ENCODE peak calls at places on chromosome 19, in eight cellular contexts. S is pancreas, L is left ventricle myocardium inferior, G is GM12878, Z is right lobe of liver, R is tibial nerve, Y is thoracic aorta, E is A549. O is an unnamed sample.

GRCh38 chr19:52170304-52170703 is 1.1 kb downstream of the ZNF836 start:
- DNase-seq in L (no peak), E (no peak), R (no peak), S (no peak), Z (no peak), G (no peak), Y (no peak), O (no peak)

GRCh38 chr19:39166571-39167391 is 30.0 kb upstream of the NCCRP1 start:
- DNase-seq in Z (peak), L (peak), G (no peak), S (peak), Y (no peak), E (no peak), R (peak), O (no peak)

GRCh38 chr19:56725829-56726424 is 54.4 kb upstream of the ZNF835 start:
- DNase-seq in Z (no peak), Y (no peak), L (no peak), S (no peak), E (no peak), G (no peak), R (no peak), O (no peak)

GRCh38 chr19:15251749-15252397 is 19.6 kb upstream of the EPHX3 start:
- DNase-seq in L (peak), E (peak), Y (peak), S (peak), G (no peak), R (peak), Z (no peak), O (peak)

GRCh38 chr19:33819875-33820781 is 23.5 kb downstream of the KCTD15 start:
- DNase-seq in Y (no peak), S (peak), L (peak), R (peak), E (peak), G (no peak), Z (peak), O (no peak)

GRCh38 chr19:55902080-55902751 is 29.9 kb downstream of the NLRP13 start:
- DNase-seq in E (no peak), R (no peak), G (no peak), Z (no peak), L (no peak), S (no peak), Y (no peak), O (no peak)

GRCh38 chr19:50537306-50537685 is 23.6 kb upstream of the ASPDH start:
- DNase-seq in E (no peak), R (no peak), Y (no peak), G (no peak), L (no peak), S (no peak), Z (no peak), O (no peak)

GRCh38 chr19:31533114-31533513 is 183.9 kb upstream of the TSHZ3 start:
- DNase-seq in Z (no peak), G (no peak), R (no peak), E (no peak), Y (no peak), L (no peak), S (no peak), O (no peak)

GRCh38 chr19:2227415-2228156 is 8.5 kb downstream of the PLEKHJ1 start:
- DNase-seq in L (no peak), R (no peak), E (no peak), S (no peak), Y (no peak), Z (no peak), G (no peak), O (no peak)

GRCh38 chr19:49489601-49490167 is 2.3 kb downstream of the RPL13A start:
- DNase-seq in E (no peak), S (no peak), R (no peak), L (no peak), Z (no peak), Y (no peak), G (no peak), O (no peak)

GRCh38 chr19:51891193-51891747 is 3.5 kb upstream of the ZNF577 start:
- DNase-seq in E (no peak), Z (no peak), L (no peak), R (no peak), Y (no peak), G (no peak), S (no peak), O (no peak)

GRCh38 chr19:13841339-13842293 is 35.3 kb upstream of the NANOS3 start:
- DNase-seq in S (peak), G (no peak), Z (peak), E (no peak), L (no peak), R (peak), Y (no peak), O (no peak)

GRCh38 chr19:9981406-9982260 is 28.7 kb downstream of the COL5A3 start:
- DNase-seq in E (no peak), L (no peak), Y (no peak), R (no peak), Z (no peak), G (no peak), S (no peak), O (no peak)

GRCh38 chr19:29519931-29520330 is 5.9 kb upstream of the VSTM2B start:
- DNase-seq in S (no peak), G (no peak), E (no peak), Z (peak), L (no peak), Y (no peak), R (no peak), O (no peak)

GRCh38 chr19:50922316-50922853 is 11.2 kb upstream of the KLK4 start:
- DNase-seq in G (peak), S (peak), L (peak), Z (peak), Y (no peak), R (peak), E (peak), O (peak)

GRCh38 chr19:33667141-33667540 is 45.4 kb downstream of the CHST8 start:
- DNase-seq in Z (no peak), R (no peak), S (no peak), G (no peak), L (no peak), E (no peak), Y (no peak), O (no peak)

GRCh38 chr19:14073232-14073924 is 792 bp downstream of the MISP3 start:
- DNase-seq in E (no peak), L (peak), Y (no peak), R (peak), S (peak), G (no peak), Z (peak), O (no peak)

GRCh38 chr19:30148039-30148438 is 206.0 kb downstream of the URI1 start:
- DNase-seq in R (no peak), G (no peak), Y (no peak), S (no peak), L (no peak), E (peak), Z (no peak), O (no peak)

GRCh38 chr19:2532252-2533071 is 56.5 kb downstream of the GADD45B start:
- DNase-seq in E (no peak), Y (no peak), L (no peak), G (no peak), R (no peak), Z (no peak), S (no peak), O (no peak)

GRCh38 chr19:37243206-37243632 is 25.2 kb downstream of the ZNF383 start:
- DNase-seq in Y (no peak), R (no peak), Z (no peak), G (no peak), L (no peak), E (no peak), S (no peak), O (no peak)

GRCh38 chr19:42250666-42251531 is 4.0 kb downstream of the ERF start:
- DNase-seq in L (peak), G (no peak), R (no peak), S (peak), E (no peak), Z (no peak), Y (no peak), O (no peak)

GRCh38 chr19:6414033-6414643 is 10.5 kb downstream of the KHSRP start:
- DNase-seq in G (no peak), L (no peak), Z (no peak), E (no peak), Y (no peak), R (no peak), S (no peak), O (no peak)

GRCh38 chr19:35352177-35352447 is 4.4 kb downstream of the FFAR1 start:
- DNase-seq in E (no peak), R (no peak), Z (no peak), S (peak), Y (no peak), G (no peak), L (no peak), O (no peak)

GRCh38 chr19:16224266-16225045 is 26.7 kb downstream of the AP1M1 start:
- DNase-seq in G (no peak), S (no peak), Y (no peak), Z (no peak), L (no peak), E (no peak), R (no peak), O (no peak)

GRCh38 chr19:16931306-16931705 is 42.5 kb downstream of the F2RL3 start:
- DNase-seq in Z (no peak), E (no peak), Y (no peak), R (no peak), S (no peak), L (no peak), G (no peak), O (no peak)

GRCh38 chr19:38455031-38455430 is 21.5 kb downstream of the RYR1 start:
- DNase-seq in Y (no peak), E (no peak), L (no peak), S (no peak), Z (no peak), G (no peak), R (no peak), O (no peak)

GRCh38 chr19:2016041-2016807 is 710 bp upstream of the BTBD2 start:
- DNase-seq in G (peak), Y (peak), Z (peak), R (peak), S (peak), L (peak), E (peak), O (peak)

GRCh38 chr19:43524922-43525835 is 1.8 kb downstream of the ETHE1 start:
- DNase-seq in L (peak), S (no peak), E (peak), Y (peak), G (peak), Z (peak), R (peak), O (no peak)

GRCh38 chr19:43522929-43523328 is 4.1 kb downstream of the ETHE1 start:
- DNase-seq in S (no peak), E (no peak), G (no peak), Z (no peak), R (no peak), L (no peak), Y (no peak), O (no peak)

GRCh38 chr19:43527860-43528622 is 1.0 kb upstream of the ETHE1 start:
- DNase-seq in S (no peak), Z (no peak), R (peak), L (no peak), Y (peak), G (no peak), E (no peak), O (no peak)

GRCh38 chr19:43525836-43526771 is 897 bp downstream of the ETHE1 start:
- DNase-seq in Y (no peak), E (no peak), L (peak), Z (no peak), G (no peak), S (no peak), R (no peak), O (no peak)

GRCh38 chr19:43526884-43527859 is at the start of gene ETHE1:
- DNase-seq in L (peak), G (no peak), Z (peak), S (peak), E (peak), R (peak), Y (peak), O (no peak)
- TF ChIP-seq CTCF in L (peak), G (no peak), Z (no peak), S (no peak), E (no peak), R (no peak), Y (no peak), O (no peak)

GRCh38 chr19:27674701-27675100 is 1538.2 kb downstream of the UQCRFS1 start:
- DNase-seq in G (no peak), R (no peak), E (no peak), S (no peak), Y (no peak), Z (no peak), L (no peak), O (no peak)

GRCh38 chr19:27675771-27676170 is 1537.2 kb downstream of the UQCRFS1 start:
- DNase-seq in E (no peak), Y (no peak), G (no peak), R (no peak), L (no peak), Z (no peak), S (no peak), O (no peak)

GRCh38 chr19:27679399-27679798 is 1533.6 kb downstream of the UQCRFS1 start:
- DNase-seq in S (no peak), Y (no peak), E (no peak), R (no peak), Z (no peak), G (no peak), L (no peak), O (no peak)

GRCh38 chr19:27676334-27676733 is 1536.6 kb downstream of the UQCRFS1 start:
- DNase-seq in Y (no peak), Z (no peak), S (no peak), G (no peak), L (no peak), E (no peak), R (no peak), O (no peak)

DNA sequence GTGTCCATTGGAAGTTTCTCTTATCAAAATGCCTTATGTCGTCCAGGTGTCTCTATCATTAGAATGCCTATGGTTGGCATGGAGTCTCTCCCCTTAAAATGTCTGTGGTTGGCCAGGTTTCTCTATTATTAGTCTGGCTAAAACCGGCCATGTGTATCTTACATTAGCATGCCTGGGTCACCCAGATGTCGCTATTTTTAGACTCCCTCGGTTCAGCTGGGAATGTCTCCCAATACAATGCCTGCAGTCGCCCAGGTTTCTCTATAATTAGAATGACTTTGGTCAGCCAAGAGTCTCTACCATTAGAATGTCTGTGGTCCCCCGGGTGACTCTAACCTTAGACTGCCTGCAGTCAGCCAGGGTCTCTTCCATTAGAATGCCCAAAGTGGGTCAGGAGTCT is 1536.1 kb downstream of the UQCRFS1 start:
- DNase-seq in E (no peak), L (no peak), S (no peak), Z (no peak), R (no peak), Y (no peak), G (no peak), O (no peak)
- H3K27ac ChIP-seq in E (no peak), L (peak), S (no peak), Z (no peak), R (no peak), Y (no peak), G (no peak), O (no peak)

GRCh38 chr19:21147540-21147939 is 5.7 kb downstream of the ZNF431 start:
- DNase-seq in L (no peak), Y (no peak), S (no peak), E (no peak), G (no peak), R (no peak), Z (no peak), O (no peak)

GRCh38 chr19:21148681-21149080 is 6.8 kb downstream of the ZNF431 start:
- DNase-seq in Y (no peak), Z (no peak), L (no peak), S (no peak), R (no peak), E (no peak), G (no peak), O (no peak)

GRCh38 chr19:21151460-21151859 is 9.6 kb downstream of the ZNF431 start:
- DNase-seq in G (no peak), S (no peak), R (no peak), Z (no peak), Y (no peak), L (no peak), E (no peak), O (no peak)

DNA sequence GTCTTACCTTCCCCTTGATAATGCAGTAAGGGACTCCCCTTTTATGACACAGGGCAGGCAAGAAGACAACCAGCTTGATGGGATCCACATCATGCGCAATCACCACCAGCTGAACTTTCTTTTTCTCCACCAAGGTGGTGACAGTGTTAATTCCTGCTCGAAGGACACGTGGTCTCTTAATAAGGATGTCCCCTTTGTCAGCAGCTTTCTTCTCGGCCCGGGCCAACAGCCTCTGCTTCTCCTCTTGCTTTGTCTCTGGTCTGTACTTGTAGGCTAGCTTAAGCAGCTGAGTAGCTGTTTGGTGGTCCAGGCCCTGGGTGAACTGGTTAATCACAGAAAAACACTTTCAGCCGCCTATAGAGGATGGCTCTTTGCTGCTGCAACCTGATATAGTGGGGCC is 8.0 kb downstream of the ZNF431 start:
- DNase-seq in E (no peak), Z (no peak), R (no peak), G (no peak), L (no peak), S (no peak), Y (no peak), O (no peak)
- TF ChIP-seq CTCF in E (no peak), Z (no peak), R (no peak), G (no peak), L (no peak), S (no peak), Y (no peak), O (no peak)

DNA sequence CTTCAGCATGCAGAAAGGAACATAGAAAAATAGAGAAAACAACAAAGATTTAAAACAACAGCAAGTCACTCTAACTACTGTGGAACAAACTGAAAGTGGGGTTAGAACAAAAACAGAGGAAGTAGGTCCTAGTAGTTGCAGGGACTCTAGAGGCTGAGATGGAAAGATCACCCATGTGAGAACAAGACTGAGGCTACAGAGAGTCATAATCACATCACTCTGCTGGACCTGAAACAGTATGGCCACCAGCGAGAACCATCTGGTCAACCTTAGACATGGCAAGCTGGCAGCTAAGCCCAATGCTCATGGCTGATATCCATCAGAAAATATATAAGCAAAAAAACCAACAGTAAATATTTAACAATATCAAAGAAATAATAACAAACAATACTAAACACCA is 35.8 kb upstream of the ZNF724 start:
- DNase-seq in Y (no peak), L (no peak), R (no peak), E (no peak), G (no peak), S (no peak), Z (no peak), O (no peak)
- H3K27ac ChIP-seq in Y (no peak), L (no peak), R (no peak), E (no peak), G (no peak), S (no peak), Z (no peak), O (no peak)

GRCh38 chr19:18590273-18591272 is 2.0 kb downstream of the REX1BD start:
- DNase-seq in S (no peak), L (no peak), Y (no peak), E (peak), G (no peak), R (peak), Z (no peak), O (no peak)

GRCh38 chr19:18587561-18587960 is 1.0 kb upstream of the REX1BD start:
- DNase-seq in Y (no peak), G (no peak), Z (no peak), S (no peak), L (no peak), R (no peak), E (no peak), O (no peak)

GRCh38 chr19:18587962-18588610 is 512 bp upstream of the REX1BD start:
- DNase-seq in R (no peak), Z (no peak), L (no peak), S (no peak), G (no peak), E (no peak), Y (no peak), O (no peak)

GRCh38 chr19:18588611-18589379 is at the start of gene REX1BD:
- DNase-seq in Z (peak), Y (peak), R (peak), E (no peak), G (peak), L (peak), S (peak), O (no peak)

DNA sequence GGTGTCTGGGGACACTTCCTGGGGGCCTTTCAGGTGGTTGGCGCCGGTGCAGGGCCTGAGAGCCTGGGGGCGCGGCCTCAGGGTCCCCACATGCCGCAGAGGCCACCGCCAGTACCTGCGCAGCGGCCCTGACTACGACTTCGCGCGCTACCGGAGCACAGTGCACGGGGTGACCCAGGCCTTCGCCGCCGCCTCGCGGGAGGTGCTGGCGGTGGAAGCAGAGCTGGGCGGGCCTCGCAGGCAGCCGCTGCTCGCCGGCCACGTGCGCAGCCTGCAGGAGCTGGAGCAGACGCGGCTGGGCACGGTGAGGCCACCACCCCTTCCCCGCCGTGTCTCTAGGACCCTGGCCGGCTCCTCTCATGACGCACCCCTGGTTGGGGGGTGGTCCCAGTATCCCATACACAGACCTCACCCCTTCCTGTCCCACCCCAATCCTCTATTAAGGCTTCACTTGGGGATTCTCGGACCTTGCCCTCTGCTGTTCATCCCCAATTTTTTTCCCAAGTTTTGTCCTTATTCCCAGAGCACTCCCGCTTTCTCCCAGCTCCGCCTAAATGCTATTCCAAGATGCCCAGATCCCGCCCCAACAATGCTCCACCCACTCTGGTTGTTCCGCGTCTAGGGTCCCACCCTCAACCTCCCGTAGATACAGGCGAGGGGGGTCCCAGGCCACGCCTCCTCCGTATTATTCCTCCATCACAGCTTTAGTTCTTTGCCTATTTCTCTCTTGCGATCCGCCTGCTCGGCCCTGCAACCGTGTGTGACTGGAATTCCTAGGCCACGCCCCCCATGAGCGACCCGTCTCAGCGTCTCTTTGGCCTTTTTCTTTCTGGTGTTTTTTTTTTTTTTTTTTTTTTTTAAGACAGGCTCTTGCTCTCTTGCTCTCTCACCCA is 1.0 kb downstream of the REX1BD start:
- DNase-seq in E (peak), G (no peak), Z (peak), R (peak), L (peak), Y (no peak), S (peak), O (no peak)
- TF ChIP-seq CTCF in E (no peak), G (peak), Z (peak), R (peak), L (peak), Y (peak), S (no peak), O (peak)

DNA sequence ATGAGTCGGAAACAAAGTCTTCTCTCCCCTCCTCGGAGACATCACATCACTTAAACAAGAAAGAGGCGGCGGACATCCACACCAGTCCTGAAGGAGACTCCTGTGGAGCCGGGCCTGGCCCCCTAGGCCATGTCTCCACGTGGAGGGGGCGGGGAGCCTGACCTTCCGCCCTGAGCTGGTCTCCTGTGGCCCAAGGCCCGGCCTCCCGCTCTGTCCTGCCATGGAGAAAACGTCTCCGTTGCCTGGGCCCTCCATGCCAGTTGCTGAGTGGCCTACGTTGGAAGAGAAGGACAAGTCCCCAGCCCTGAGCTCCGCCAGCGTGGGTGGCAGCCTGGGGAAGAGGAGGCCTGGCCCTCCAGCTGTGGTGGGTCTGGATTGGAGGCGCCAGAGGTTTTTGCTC is 5.5 kb upstream of the CACTIN start:
- DNase-seq in E (no peak), S (no peak), L (no peak), Z (no peak), R (no peak), G (no peak), Y (no peak), O (no peak)
- H3K27ac ChIP-seq in E (no peak), S (no peak), L (no peak), Z (no peak), R (no peak), G (no peak), Y (no peak), O (no peak)

O was measured in AG04450.